ENCODE peak calls at places on chromosomes 5 and 9, in seven cellular contexts. C, R, J, V, K, Q and B are unnamed samples.

GRCh38 chr9:126451316-126451885 is 124.8 kb downstream of the MVB12B start:
- DNase-seq in C (no peak), R (no peak), J (no peak), V (no peak), K (no peak), Q (no peak), B (no peak)

GRCh38 chr9:127835930-127836586 is 18.4 kb downstream of the ENG start:
- DNase-seq in C (peak; percentile 83), R (peak; percentile 34), J (peak; percentile 27), V (no peak), K (peak; percentile 50), Q (no peak), B (no peak)

GRCh38 chr9:134165357-134166315 is 1.3 kb upstream of the RNU6ATAC start:
- DNase-seq in C (peak; percentile 27), R (peak; percentile 53), J (peak; percentile 71), V (peak; percentile 81), K (no peak), Q (no peak), B (peak; percentile 46)

GRCh38 chr5:148014276-148014675 is 49.5 kb upstream of the SPINK5 start:
- DNase-seq in C (no peak), R (no peak), J (no peak), V (no peak), K (no peak), Q (no peak), B (no peak)

GRCh38 chr5:73174100-73174815 is 1.3 kb downstream of the TMEM174 start:
- DNase-seq in C (no peak), R (no peak), J (no peak), V (no peak), K (no peak), Q (no peak), B (no peak)

GRCh38 chr5:118220491-118220890 is 767.9 kb downstream of the DTWD2 start:
- DNase-seq in C (peak; percentile 7), R (no peak), J (no peak), V (no peak), K (no peak), Q (no peak), B (no peak)

GRCh38 chr5:4651811-4652565 is 488.1 kb upstream of the ADAMTS16 start:
- DNase-seq in C (no peak), R (no peak), J (no peak), V (no peak), K (no peak), Q (no peak), B (no peak)

GRCh38 chr5:132873119-132873929 is at the start of gene LEAP2:
- DNase-seq in C (peak; percentile 44), R (no peak), J (no peak), V (no peak), K (peak; percentile 83), Q (no peak), B (no peak)

GRCh38 chr5:158979749-158980521 is 119.8 kb downstream of the EBF1 start:
- DNase-seq in C (peak; percentile 14), R (no peak), J (no peak), V (peak; percentile 67), K (peak; percentile 56), Q (no peak), B (no peak)

GRCh38 chr5:163498886-163499285 is 6.5 kb upstream of the MAT2B start:
- DNase-seq in C (peak; percentile 65), R (no peak), J (no peak), V (no peak), K (no peak), Q (no peak), B (no peak)

GRCh38 chr9:91047529-91047928 is 245.9 kb downstream of the SYK start:
- DNase-seq in C (no peak), R (peak; percentile 64), J (peak; percentile 24), V (no peak), K (no peak), Q (no peak), B (peak; percentile 79)

GRCh38 chr5:57435701-57436134 is 46.9 kb downstream of the ACTBL2 start:
- DNase-seq in C (peak; percentile 82), R (no peak), J (no peak), V (no peak), K (peak; percentile 76), Q (no peak), B (no peak)

GRCh38 chr9:102514541-102514940 is 480.6 kb upstream of the CYLC2 start:
- DNase-seq in C (no peak), R (no peak), J (no peak), V (peak; percentile 61), K (no peak), Q (no peak), B (no peak)

GRCh38 chr5:177382423-177383029 is 1.7 kb upstream of the SLC34A1 start:
- DNase-seq in C (peak; percentile 24), R (no peak), J (peak; percentile 41), V (no peak), K (no peak), Q (no peak), B (no peak)

GRCh38 chr5:11452854-11453253 is 451.4 kb downstream of the CTNND2 start:
- DNase-seq in C (no peak), R (no peak), J (no peak), V (no peak), K (no peak), Q (no peak), B (no peak)

GRCh38 chr5:149417714-149418368 is 38.7 kb upstream of the IL17B start:
- DNase-seq in C (peak; percentile 60), R (no peak), J (no peak), V (no peak), K (no peak), Q (no peak), B (no peak)

GRCh38 chr9:77846957-77847574 is 184.5 kb downstream of the GNAQ start:
- DNase-seq in C (peak; percentile 86), R (no peak), J (no peak), V (peak; percentile 62), K (no peak), Q (no peak), B (no peak)

GRCh38 chr5:54390015-54390414 is 65.5 kb upstream of the HSPB3 start:
- DNase-seq in C (peak; percentile 91), R (no peak), J (no peak), V (peak; percentile 58), K (peak; percentile 86), Q (no peak), B (no peak)

GRCh38 chr9:80605129-80605528 is 1033.4 kb downstream of the TLE4 start:
- DNase-seq in C (no peak), R (no peak), J (no peak), V (no peak), K (no peak), Q (no peak), B (no peak)

GRCh38 chr5:22577006-22577405 is 276.1 kb downstream of the CDH12 start:
- DNase-seq in C (no peak), R (no peak), J (no peak), V (no peak), K (no peak), Q (no peak), B (no peak)

GRCh38 chr5:3310551-3311340 is 284.9 kb upstream of the IRX1 start:
- DNase-seq in C (no peak), R (no peak), J (no peak), V (no peak), K (peak; percentile 49), Q (no peak), B (no peak)

GRCh38 chr5:150783422-150783928 is 4.9 kb downstream of the SMIM3 start:
- DNase-seq in C (peak; percentile 97), R (peak; percentile 59), J (peak; percentile 44), V (peak; percentile 84), K (peak; percentile 80), Q (no peak), B (peak; percentile 73)

GRCh38 chr9:37337301-37337905 is 85.1 kb upstream of the GRHPR start:
- DNase-seq in C (no peak), R (no peak), J (peak; percentile 45), V (no peak), K (no peak), Q (no peak), B (no peak)